ENCODE peak calls at places on chromosomes 4 and X, in seven cellular contexts. G is GM12878, E is HCT116, N is H1, K is endothelial cell of umbilical vein, Z is SK-N-SH, H is K562. V is an unnamed sample.

GRCh38 chrX:138710866-138711331 is 618 bp downstream of the FGF13 start:
- DNase-seq in G (no peak), N (no peak), H (no peak), E (no peak), K (no peak), Z (no peak), V (peak; percentile 28)

GRCh38 chr4:21790437-21791029 is 158.0 kb downstream of the KCNIP4 start:
- DNase-seq in N (no peak), Z (peak; percentile 3), E (peak; percentile 16), H (peak; percentile 7), K (peak; percentile 51), G (no peak), V (peak; percentile 46)

GRCh38 chrX:40012800-40013682 is 84.7 kb downstream of the BCOR start:
- DNase-seq in Z (no peak), K (peak; percentile 68), N (no peak), E (no peak), G (no peak), H (peak; percentile 66), V (peak; percentile 60)

GRCh38 chr4:145781306-145781705 is 101.4 kb downstream of the C4orf51 start:
- DNase-seq in Z (no peak), G (no peak), K (no peak), N (no peak), H (no peak), E (no peak), V (no peak)

GRCh38 chr4:74365761-74366160 is 816 bp downstream of the EREG start:
- DNase-seq in G (no peak), H (no peak), K (peak; percentile 27), E (no peak), Z (peak; percentile 5), N (no peak), V (peak; percentile 54)

GRCh38 chrX:46298821-46299220 is 246.4 kb downstream of the ZNF674 start:
- DNase-seq in G (no peak), E (no peak), N (no peak), H (no peak), Z (no peak), K (no peak), V (no peak)

GRCh38 chr4:177281544-177281943 is 28.1 kb upstream of the NEIL3 start:
- DNase-seq in E (no peak), Z (no peak), N (no peak), K (no peak), G (no peak), H (no peak), V (no peak)

GRCh38 chr4:188297873-188298272 is 158.6 kb downstream of the TRIML1 start:
- DNase-seq in K (no peak), N (no peak), Z (no peak), H (no peak), E (no peak), G (no peak), V (no peak)

GRCh38 chr4:146709956-146710355 is 71.3 kb downstream of the POU4F2 start:
- DNase-seq in E (no peak), G (no peak), N (no peak), Z (no peak), H (no peak), K (no peak), V (no peak)

GRCh38 chrX:71870337-71871098 is 40.1 kb upstream of the NHSL2 start:
- DNase-seq in Z (no peak), G (no peak), N (peak; percentile 25), E (peak; percentile 39), H (no peak), K (no peak), V (peak; percentile 66)

GRCh38 chr4:89949782-89950387 is 55.2 kb downstream of the MMRN1 start:
- DNase-seq in E (no peak), G (no peak), N (no peak), K (no peak), Z (peak; percentile 2), H (no peak), V (peak; percentile 13)

GRCh38 chr4:89957527-89957926 is 62.9 kb downstream of the MMRN1 start:
- DNase-seq in E (no peak), G (no peak), Z (no peak), N (no peak), H (no peak), K (no peak), V (peak; percentile 34)

GRCh38 chr4:89954906-89955305 is 60.3 kb downstream of the MMRN1 start:
- DNase-seq in H (no peak), Z (no peak), E (no peak), G (no peak), N (no peak), K (no peak), V (peak; percentile 8)

DNA sequence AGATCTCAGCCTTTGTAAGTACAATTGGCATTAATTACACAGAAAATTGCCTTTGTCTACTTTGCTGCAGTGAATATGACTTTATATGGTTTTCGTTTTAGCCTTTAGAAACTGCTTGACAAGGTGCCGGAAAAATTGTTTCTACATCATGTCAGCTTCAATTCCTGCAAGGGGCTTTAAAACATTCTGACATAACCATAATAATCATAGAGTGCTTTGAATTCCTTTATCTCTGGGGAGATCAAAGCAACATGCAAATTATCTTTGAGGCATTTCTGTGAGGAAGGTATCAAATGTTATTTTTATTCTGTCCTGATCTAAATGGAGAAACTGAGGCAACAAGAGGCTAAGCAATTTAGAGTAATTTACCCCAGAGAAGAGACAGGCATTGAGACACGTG is 57.8 kb downstream of the MMRN1 start:
- DNase-seq in K (no peak), Z (no peak), E (no peak), H (no peak), G (no peak), N (no peak), V (no peak)
- TF ChIP-seq POLR2AphosphoS5 in K (no peak), Z (no peak), E (no peak), H (no peak), G (no peak), N (no peak), V (no peak)

DNA sequence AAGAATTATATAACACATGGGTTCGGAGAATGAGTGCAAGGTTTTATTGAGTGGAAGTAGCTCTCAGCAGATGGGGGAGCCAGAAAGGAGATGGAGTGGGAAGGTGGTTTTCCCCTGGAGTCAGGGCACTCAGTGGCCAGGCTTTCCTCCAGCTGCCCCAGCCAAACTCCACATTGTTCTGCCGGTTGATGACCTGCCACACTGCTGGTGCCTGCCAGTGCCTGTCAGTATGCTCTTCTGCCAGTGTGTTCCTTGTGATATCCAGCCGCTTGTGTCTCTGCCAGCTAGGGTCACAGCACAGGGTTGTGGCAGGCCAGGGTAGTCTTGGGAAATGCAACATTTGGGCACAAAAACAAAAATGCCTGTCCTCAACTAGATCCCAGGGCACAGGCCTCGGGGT is 604.8 kb upstream of the TECRL start:
- DNase-seq in G (no peak), Z (no peak), H (no peak), K (no peak), E (no peak), N (no peak), V (no peak)
- H3K79me2 ChIP-seq in G (no peaks in the 10 kb centered on the region), Z (no peaks in the 10 kb centered on the region), H (no peaks in the 10 kb centered on the region), K (no peaks in the 10 kb centered on the region), E (no peaks in the 10 kb centered on the region), N (no peaks in the 10 kb centered on the region), V (no peaks in the 10 kb centered on the region)

GRCh38 chr4:52977252-52977651 is 115.1 kb downstream of the RASL11B start:
- DNase-seq in G (no peak), H (no peak), N (no peak), Z (no peak), K (no peak), E (no peak), V (no peak)

GRCh38 chr4:52979821-52980590 is 117.9 kb downstream of the RASL11B start:
- DNase-seq in Z (no peak), G (no peak), E (no peak), K (no peak), H (no peak), N (no peak), V (no peak)

GRCh38 chr4:52982246-52982950 is 120.3 kb downstream of the RASL11B start:
- DNase-seq in E (peak; percentile 28), K (peak; percentile 74), H (peak; percentile 24), N (no peak), Z (peak; percentile 51), G (no peak), V (peak; percentile 66)

GRCh38 chr4:52979020-52979419 is 116.9 kb downstream of the RASL11B start:
- DNase-seq in N (no peak), Z (no peak), K (no peak), E (peak; percentile 3), H (no peak), G (no peak), V (peak; percentile 38)

GRCh38 chr4:52976523-52977230 is 114.6 kb downstream of the RASL11B start:
- DNase-seq in N (no peak), K (peak; percentile 5), Z (no peak), E (no peak), H (no peak), G (no peak), V (no peak)
- TF ChIP-seq POLR2AphosphoS5 in N (no peak), K (no peak), Z (no peak), E (no peak), H (no peak), G (no peak), V (no peak)

GRCh38 chr4:80185787-80186548 is 11.3 kb upstream of the PRDM8 start:
- DNase-seq in K (no peak), G (no peak), Z (no peak), H (no peak), E (no peak), N (no peak), V (peak; percentile 26)

GRCh38 chr4:80184791-80185756 is 12.2 kb upstream of the PRDM8 start:
- DNase-seq in G (no peak), K (no peak), Z (no peak), N (no peak), H (no peak), E (no peak), V (peak; percentile 70)

GRCh38 chr4:80182237-80182866 is 15.0 kb upstream of the PRDM8 start:
- DNase-seq in G (no peak), H (no peak), Z (no peak), N (no peak), K (no peak), E (no peak), V (no peak)

GRCh38 chr4:80184053-80184790 is 13.1 kb upstream of the PRDM8 start:
- DNase-seq in G (no peak), K (peak; percentile 58), Z (peak; percentile 88), E (peak; percentile 48), N (no peak), H (no peak), V (peak; percentile 93)

DNA sequence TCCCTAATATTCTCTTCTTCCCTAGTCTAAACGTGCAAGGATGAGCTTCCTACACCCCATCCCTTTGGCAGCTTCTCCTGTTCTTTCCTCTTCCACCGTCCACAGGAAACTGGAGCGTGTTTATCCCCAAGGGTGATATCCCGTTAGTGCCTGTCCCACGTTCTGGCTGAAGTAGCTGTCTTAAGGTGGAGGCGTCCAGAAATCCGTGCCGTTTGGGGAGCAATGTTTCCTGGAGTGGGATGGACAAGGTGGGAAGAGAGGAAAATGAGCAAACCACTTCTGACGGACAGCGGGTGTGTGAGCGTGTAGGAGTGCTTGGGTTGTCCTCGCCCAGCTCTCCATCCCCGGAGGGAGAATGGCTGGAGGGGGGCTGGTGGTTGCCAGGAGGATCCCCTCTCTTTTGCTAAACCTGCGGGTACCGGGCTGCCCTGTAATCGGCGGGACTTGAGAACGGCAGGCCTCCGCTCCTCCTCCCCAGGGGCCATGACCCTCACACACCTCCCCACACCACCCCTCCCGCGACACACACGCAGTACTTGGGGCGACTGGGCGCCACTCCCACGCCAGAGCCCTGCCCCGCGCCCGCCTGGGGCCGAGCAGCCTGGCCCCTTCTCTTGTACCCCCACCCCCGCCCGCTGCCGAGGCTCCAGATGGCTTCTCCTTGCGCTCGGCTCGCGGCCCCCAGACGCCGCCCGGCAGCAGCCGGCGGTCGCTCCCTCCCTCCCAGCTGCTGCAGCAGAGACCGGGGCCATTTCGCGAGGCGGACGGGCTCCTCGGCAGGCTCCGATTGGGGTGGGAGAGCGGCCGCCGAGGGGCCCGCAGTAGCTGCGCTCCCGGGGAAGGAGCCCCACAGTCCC is 13.9 kb upstream of the PRDM8 start:
- DNase-seq in N (no peak), G (no peak), Z (peak; percentile 79), E (no peak), H (no peak), K (no peak), V (peak; percentile 35)
- H3K79me2 ChIP-seq in N (no peaks in the 10 kb centered on the region), G (no peaks in the 10 kb centered on the region), Z (no peaks in the 10 kb centered on the region), E (no peaks in the 10 kb centered on the region), H (no peaks in the 10 kb centered on the region), K (no peaks in the 10 kb centered on the region), V (no peaks in the 10 kb centered on the region)